ENCODE peak calls at places on chromosome 4, in six cellular contexts. G is WERI-Rb-1, R is osteoblast, Q is hepatocyte, M is spleen, X is kidney. A is an unnamed sample.

GRCh38 chr4:116925900-116926457 is 159.4 kb downstream of the TRAM1L1 start:
- DNase-seq in M (peak; percentile 70), Q (peak; percentile 56), G (peak; percentile 45), R (peak; percentile 35), X (peak; percentile 60), A (no peak)

GRCh38 chr4:71941001-71941400 is 90.8 kb upstream of the NPFFR2 start:
- DNase-seq in M (no peak), Q (peak; percentile 52), R (no peak), G (peak; percentile 38), X (no peak), A (no peak)

GRCh38 chr4:47852121-47852520 is 14.3 kb upstream of the CORIN start:
- DNase-seq in M (no peak), G (no peak), Q (no peak), R (peak; percentile 38), X (no peak), A (no peak)

GRCh38 chr4:145670422-145670821 is 9.5 kb upstream of the C4orf51 start:
- DNase-seq in X (no peak), G (no peak), R (peak; percentile 23), Q (no peak), M (no peak), A (no peak)

GRCh38 chr4:144655491-144655890 is 9.5 kb downstream of the HHIP start:
- DNase-seq in R (peak; percentile 19), G (no peak), M (no peak), X (no peak), Q (no peak), A (no peak)

GRCh38 chr4:6225469-6225868 is 25.1 kb upstream of the JAKMIP1 start:
- DNase-seq in R (no peak), X (no peak), M (no peak), G (no peak), Q (peak; percentile 66), A (no peak)

GRCh38 chr4:32560306-32560705 is 1840.1 kb downstream of the PCDH7 start:
- DNase-seq in G (no peak), X (no peak), R (no peak), Q (peak; percentile 10), M (no peak), A (no peak)

GRCh38 chr4:6272863-6273660 is 3.4 kb downstream of the WFS1 start:
- DNase-seq in Q (peak; percentile 63), G (peak; percentile 55), M (peak; percentile 73), R (peak; percentile 98), X (peak; percentile 63), A (no peak)

GRCh38 chr4:80259012-80259411 is 7.5 kb upstream of the FGF5 start:
- DNase-seq in M (no peak), X (no peak), R (no peak), Q (no peak), G (no peak), A (no peak)

GRCh38 chr4:140049024-140049923 is 104.7 kb downstream of the MAML3 start:
- DNase-seq in G (peak; percentile 95), X (no peak), Q (peak; percentile 75), R (no peak), M (peak; percentile 80), A (no peak)

GRCh38 chr4:74794341-74794801 is at the start of gene BTC:
- DNase-seq in R (peak; percentile 35), G (peak; percentile 73), M (no peak), X (peak; percentile 78), Q (peak; percentile 49), A (peak; percentile 2)

GRCh38 chr4:7939377-7940108 is at the start of gene AFAP1:
- DNase-seq in Q (peak; percentile 97), M (peak; percentile 92), R (peak; percentile 100), G (peak; percentile 92), X (peak; percentile 95), A (peak; percentile 33)

GRCh38 chr4:64417974-64418373 is 8.7 kb upstream of the TECRL start:
- DNase-seq in Q (peak; percentile 19), X (no peak), G (no peak), M (no peak), R (peak; percentile 9), A (no peak)

GRCh38 chr4:114598191-114599121 is at the start of gene UGT8:
- DNase-seq in G (peak; percentile 95), R (peak; percentile 82), X (peak; percentile 91), Q (peak; percentile 78), M (peak; percentile 93), A (no peak)
- H3K4me3 ChIP-seq in G (peak within 1 kb of the TSS; percentile 83), R (peak within 1 kb of the TSS; percentile 51), X (peak within 1 kb of the TSS; percentile 77), Q (peak within 1 kb of the TSS; percentile 85), M (peak within 1 kb of the TSS; percentile 55), A (peak within 1 kb of the TSS; percentile 73)

GRCh38 chr4:38119663-38120374 is 159.6 kb downstream of the PTTG2 start:
- DNase-seq in M (no peak), X (peak; percentile 79), Q (peak; percentile 53), R (no peak), G (peak; percentile 45), A (no peak)
- H3K27ac ChIP-seq in M (no peak overlapping the region), X (no peak overlapping the region), Q (peak overlapping the region; percentile 79), R (peak overlapping the region; percentile 90), G (no peak overlapping the region), A (no peak overlapping the region)

DNA sequence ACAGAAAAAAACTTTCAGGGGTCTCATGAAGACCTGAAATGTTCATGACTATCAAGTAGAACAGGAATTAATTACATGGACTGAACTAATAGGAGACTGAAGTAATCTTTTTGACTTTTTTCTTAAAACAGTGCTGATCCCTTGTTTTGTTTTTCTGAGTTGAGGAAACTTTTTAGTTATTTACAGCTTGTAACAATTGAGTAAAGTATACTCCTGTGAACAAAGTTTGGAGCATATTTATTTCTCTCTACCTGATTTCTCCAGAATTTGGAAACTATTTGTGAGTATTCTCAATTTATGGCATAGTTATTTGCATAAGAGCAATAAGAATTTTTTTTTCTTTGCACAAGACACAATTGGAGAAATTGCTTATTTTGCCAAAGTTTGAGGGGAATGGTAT is 64.8 kb downstream of the PCDH18 start:
- DNase-seq in X (no peak), G (no peak), M (no peak), Q (no peak), R (no peak), A (no peak)
- H3K9me3 ChIP-seq in X (peaks cover 8% of the 10 kb centered on the region), G (peaks cover 8% of the 10 kb centered on the region), M (peaks cover 29% of the 10 kb centered on the region), Q (no peaks in the 10 kb centered on the region), R (no peaks in the 10 kb centered on the region), A (no peaks in the 10 kb centered on the region)

GRCh38 chr4:118823471-118823870 is 12.5 kb downstream of the SEC24D start:
- DNase-seq in M (no peak), X (peak; percentile 77), Q (no peak), G (no peak), R (no peak), A (no peak)

GRCh38 chr4:118825799-118826198 is 10.1 kb downstream of the SEC24D start:
- DNase-seq in M (no peak), X (no peak), G (no peak), R (no peak), Q (no peak), A (no peak)

GRCh38 chr4:118824141-118824540 is 11.8 kb downstream of the SEC24D start:
- DNase-seq in R (no peak), G (no peak), M (no peak), Q (no peak), X (no peak), A (no peak)

GRCh38 chr4:118829107-118829506 is 6.8 kb downstream of the SEC24D start:
- DNase-seq in X (no peak), G (no peak), M (no peak), R (no peak), Q (no peak), A (no peak)

DNA sequence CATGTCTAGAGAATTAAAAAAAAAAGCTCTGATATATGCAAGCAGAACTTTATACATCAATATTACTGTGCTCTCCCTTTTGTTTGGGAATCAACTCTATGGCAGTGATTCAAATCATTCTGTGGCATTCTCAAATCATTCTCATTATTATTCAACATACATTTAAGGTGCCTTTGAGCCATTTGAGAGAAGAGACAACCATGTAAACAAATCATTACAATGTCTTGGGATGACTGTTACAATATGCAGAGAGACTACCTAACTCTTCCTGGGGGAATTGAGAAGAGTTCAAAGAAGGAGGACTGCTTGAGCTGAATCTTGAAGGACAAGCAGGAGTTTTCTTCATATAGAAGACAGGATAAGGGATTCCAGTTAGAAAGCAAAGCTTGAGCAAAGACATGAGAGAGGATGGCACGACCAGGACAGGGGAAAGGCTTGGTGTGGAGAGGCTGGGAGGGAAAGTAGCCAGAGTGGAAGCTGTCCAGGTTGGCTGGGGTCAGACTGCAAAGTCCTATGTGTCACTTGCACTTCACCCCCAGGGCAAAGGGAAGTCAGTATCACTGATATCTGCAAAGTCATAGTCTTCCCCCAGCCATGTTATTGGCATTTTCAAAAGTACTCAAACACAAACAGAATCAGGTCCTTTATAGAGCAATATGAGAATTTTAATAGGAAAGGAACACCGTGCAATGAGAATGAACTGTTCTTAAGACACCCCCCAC is 9.0 kb downstream of the SEC24D start:
- DNase-seq in Q (no peak), M (no peak), R (no peak), G (no peak), X (no peak), A (no peak)
- H3K4me3 ChIP-seq in Q (no peak overlapping the region), M (no peak overlapping the region), R (peak overlapping the region; percentile 14), G (no peak overlapping the region), X (no peak overlapping the region), A (peak overlapping the region; percentile 11)

DNA sequence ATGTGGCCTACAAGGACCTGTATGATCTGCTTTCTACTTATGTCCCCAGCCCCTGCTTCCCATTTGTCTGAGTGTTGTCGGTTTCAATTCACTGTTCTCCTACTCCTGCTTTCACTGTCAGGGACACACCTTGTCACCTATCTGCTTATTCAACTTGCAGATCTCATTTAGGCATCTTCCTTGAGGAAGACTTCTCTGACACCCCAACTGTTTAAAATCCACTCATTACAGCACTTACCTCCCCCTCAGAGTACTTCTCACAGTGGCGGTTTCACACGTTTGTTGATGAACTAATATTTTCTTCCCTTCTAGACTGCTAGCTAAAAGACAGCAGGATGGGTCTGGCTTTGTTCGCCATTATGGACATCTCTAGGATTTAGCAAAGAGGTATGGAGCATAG is 279.9 kb upstream of the TET2 start:
- DNase-seq in R (no peak), Q (no peak), G (no peak), M (no peak), X (no peak), A (no peak)
- H3K27ac ChIP-seq in R (no peak overlapping the region), Q (no peak overlapping the region), G (no peak overlapping the region), M (no peak overlapping the region), X (no peak overlapping the region), A (no peak overlapping the region)

GRCh38 chr4:53987761-53988171 is 76.6 kb downstream of the CHIC2 start:
- DNase-seq in R (peak; percentile 30), G (no peak), Q (peak; percentile 10), M (no peak), X (no peak), A (no peak)
- H3K9me3 ChIP-seq in R (no peaks in the 10 kb centered on the region), G (no peaks in the 10 kb centered on the region), Q (no peaks in the 10 kb centered on the region), M (no peaks in the 10 kb centered on the region), X (no peaks in the 10 kb centered on the region), A (no peaks in the 10 kb centered on the region)

A was measured in thoracic aorta.